ENCODE peak calls at places on chromosome 5, in ten cellular contexts. One of them, this sample, is unnamed.

GRCh38 chr5:178690208-178690607 is 40.3 kb downstream of the ZNF354A start:
- DNase-seq in GM23248: peak
- DNase-seq in thyroid gland: no peak
- DNase-seq in hepatocyte: no peak
- DNase-seq in CD8-positive, alpha-beta T cell: no peak
- DNase-seq in SJSA1: no peak
- DNase-seq in A673: no peak
- DNase-seq in RWPE1: peak
- DNase-seq in endodermal cell: no peak
- DNase-seq in transverse colon: no peak
- DNase-seq in this sample: no peak

GRCh38 chr5:99320461-99320860 is 391.7 kb upstream of the CHD1 start:
- DNase-seq in CD8-positive, alpha-beta T cell: no peak
- DNase-seq in thyroid gland: no peak
- DNase-seq in RWPE1: no peak
- DNase-seq in A673: peak
- DNase-seq in transverse colon: no peak
- DNase-seq in GM23248: no peak
- DNase-seq in endodermal cell: peak
- DNase-seq in hepatocyte: peak
- DNase-seq in SJSA1: no peak
- DNase-seq in this sample: no peak

GRCh38 chr5:37005946-37006540 is 129.5 kb downstream of the NIPBL start:
- DNase-seq in RWPE1: peak
- DNase-seq in transverse colon: no peak
- DNase-seq in thyroid gland: no peak
- DNase-seq in A673: peak
- DNase-seq in SJSA1: no peak
- DNase-seq in CD8-positive, alpha-beta T cell: no peak
- DNase-seq in hepatocyte: peak
- DNase-seq in GM23248: peak
- DNase-seq in endodermal cell: no peak
- DNase-seq in this sample: no peak

GRCh38 chr5:52024363-52024762 is 641.1 kb downstream of the ISL1 start:
- DNase-seq in RWPE1: no peak
- DNase-seq in hepatocyte: peak
- DNase-seq in CD8-positive, alpha-beta T cell: no peak
- DNase-seq in endodermal cell: no peak
- DNase-seq in thyroid gland: no peak
- DNase-seq in GM23248: peak
- DNase-seq in SJSA1: no peak
- DNase-seq in transverse colon: no peak
- DNase-seq in A673: no peak
- DNase-seq in this sample: no peak

GRCh38 chr5:97297063-97297715 is 114.1 kb upstream of the RIOK2 start:
- DNase-seq in endodermal cell: peak
- DNase-seq in thyroid gland: no peak
- DNase-seq in hepatocyte: peak
- DNase-seq in CD8-positive, alpha-beta T cell: no peak
- DNase-seq in SJSA1: no peak
- DNase-seq in A673: peak
- DNase-seq in RWPE1: peak
- DNase-seq in transverse colon: peak
- DNase-seq in GM23248: peak
- DNase-seq in this sample: no peak

GRCh38 chr5:131211669-131212068 is 40.9 kb downstream of the LYRM7 start:
- DNase-seq in GM23248: no peak
- DNase-seq in A673: no peak
- DNase-seq in SJSA1: no peak
- DNase-seq in endodermal cell: no peak
- DNase-seq in CD8-positive, alpha-beta T cell: no peak
- DNase-seq in hepatocyte: no peak
- DNase-seq in RWPE1: no peak
- DNase-seq in transverse colon: no peak
- DNase-seq in thyroid gland: no peak
- DNase-seq in this sample: no peak

GRCh38 chr5:43433381-43433780 is 21.2 kb upstream of the CCL28 start:
- DNase-seq in endodermal cell: no peak
- DNase-seq in RWPE1: no peak
- DNase-seq in transverse colon: no peak
- DNase-seq in hepatocyte: no peak
- DNase-seq in GM23248: no peak
- DNase-seq in SJSA1: no peak
- DNase-seq in CD8-positive, alpha-beta T cell: no peak
- DNase-seq in A673: no peak
- DNase-seq in thyroid gland: peak
- DNase-seq in this sample: no peak

GRCh38 chr5:74275204-74275992 is 365.1 kb downstream of the ENC1 start:
- DNase-seq in A673: peak
- DNase-seq in endodermal cell: no peak
- DNase-seq in SJSA1: peak
- DNase-seq in hepatocyte: peak
- DNase-seq in GM23248: peak
- DNase-seq in CD8-positive, alpha-beta T cell: no peak
- DNase-seq in thyroid gland: no peak
- DNase-seq in RWPE1: no peak
- DNase-seq in transverse colon: no peak
- DNase-seq in this sample: peak

GRCh38 chr5:122019936-122020590 is 58.0 kb downstream of the LOX start:
- DNase-seq in A673: no peak
- DNase-seq in endodermal cell: no peak
- DNase-seq in thyroid gland: no peak
- DNase-seq in RWPE1: no peak
- DNase-seq in transverse colon: no peak
- DNase-seq in GM23248: peak
- DNase-seq in CD8-positive, alpha-beta T cell: no peak
- DNase-seq in SJSA1: no peak
- DNase-seq in hepatocyte: no peak
- DNase-seq in this sample: no peak

GRCh38 chr5:169281625-169282024 is 19.3 kb downstream of the SLIT3 start:
- DNase-seq in hepatocyte: no peak
- DNase-seq in CD8-positive, alpha-beta T cell: no peak
- DNase-seq in thyroid gland: no peak
- DNase-seq in endodermal cell: no peak
- DNase-seq in A673: no peak
- DNase-seq in RWPE1: no peak
- DNase-seq in SJSA1: no peak
- DNase-seq in transverse colon: no peak
- DNase-seq in GM23248: no peak
- DNase-seq in this sample: no peak

GRCh38 chr5:56625577-56625976 is 189.8 kb upstream of the MAP3K1 start:
- DNase-seq in transverse colon: no peak
- DNase-seq in thyroid gland: no peak
- DNase-seq in RWPE1: peak
- DNase-seq in GM23248: peak
- DNase-seq in A673: no peak
- DNase-seq in hepatocyte: no peak
- DNase-seq in CD8-positive, alpha-beta T cell: no peak
- DNase-seq in SJSA1: no peak
- DNase-seq in endodermal cell: no peak
- DNase-seq in this sample: no peak

DNA sequence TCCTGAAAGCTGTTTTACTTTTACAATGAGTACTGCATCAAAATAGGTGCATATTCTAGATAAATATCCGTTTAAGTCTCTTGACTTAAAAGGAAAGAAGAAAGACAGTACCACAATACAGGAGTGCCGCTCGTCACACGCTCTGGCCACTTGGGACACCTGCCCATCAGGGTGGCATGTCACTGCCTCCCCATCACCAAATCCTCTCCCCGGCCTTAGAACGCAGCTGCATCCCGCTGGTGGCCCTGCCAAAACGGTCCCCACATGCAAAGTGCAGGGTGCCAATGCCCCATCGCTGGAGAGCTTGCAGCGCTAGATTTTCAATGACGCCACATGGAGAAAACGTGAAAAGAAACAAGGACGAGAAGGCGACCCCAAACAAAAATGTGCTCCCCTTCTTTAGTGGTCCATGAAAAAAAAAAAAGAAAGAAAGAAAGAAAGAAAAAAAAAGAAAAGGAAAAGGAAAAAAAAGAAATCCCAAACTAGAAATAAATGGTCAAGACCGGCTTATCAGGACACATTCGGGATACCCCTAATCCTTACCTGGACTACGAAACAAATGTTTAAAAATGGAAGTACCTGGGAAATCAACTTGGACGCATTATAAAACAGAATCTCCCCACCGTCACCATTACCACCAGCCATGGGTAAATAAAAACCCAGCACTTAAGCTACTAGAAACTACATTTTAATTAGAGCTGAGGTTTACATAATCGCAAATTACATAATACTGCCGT is 1.1 kb downstream of the ANKH start:
- DNase-seq in GM23248: peak
- DNase-seq in SJSA1: no peak
- DNase-seq in thyroid gland: peak
- DNase-seq in hepatocyte: no peak
- DNase-seq in RWPE1: no peak
- DNase-seq in CD8-positive, alpha-beta T cell: peak
- DNase-seq in A673: no peak
- DNase-seq in endodermal cell: no peak
- DNase-seq in transverse colon: peak
- DNase-seq in this sample: no peak
- H3K27ac ChIP-seq in GM23248: no peak
- H3K27ac ChIP-seq in SJSA1: no peak
- H3K27ac ChIP-seq in thyroid gland: peak
- H3K27ac ChIP-seq in hepatocyte: peak
- H3K27ac ChIP-seq in RWPE1: peak
- H3K27ac ChIP-seq in CD8-positive, alpha-beta T cell: peak
- H3K27ac ChIP-seq in A673: no peak
- H3K27ac ChIP-seq in endodermal cell: no peak
- H3K27ac ChIP-seq in transverse colon: peak
- H3K27ac ChIP-seq in this sample: peak

DNA sequence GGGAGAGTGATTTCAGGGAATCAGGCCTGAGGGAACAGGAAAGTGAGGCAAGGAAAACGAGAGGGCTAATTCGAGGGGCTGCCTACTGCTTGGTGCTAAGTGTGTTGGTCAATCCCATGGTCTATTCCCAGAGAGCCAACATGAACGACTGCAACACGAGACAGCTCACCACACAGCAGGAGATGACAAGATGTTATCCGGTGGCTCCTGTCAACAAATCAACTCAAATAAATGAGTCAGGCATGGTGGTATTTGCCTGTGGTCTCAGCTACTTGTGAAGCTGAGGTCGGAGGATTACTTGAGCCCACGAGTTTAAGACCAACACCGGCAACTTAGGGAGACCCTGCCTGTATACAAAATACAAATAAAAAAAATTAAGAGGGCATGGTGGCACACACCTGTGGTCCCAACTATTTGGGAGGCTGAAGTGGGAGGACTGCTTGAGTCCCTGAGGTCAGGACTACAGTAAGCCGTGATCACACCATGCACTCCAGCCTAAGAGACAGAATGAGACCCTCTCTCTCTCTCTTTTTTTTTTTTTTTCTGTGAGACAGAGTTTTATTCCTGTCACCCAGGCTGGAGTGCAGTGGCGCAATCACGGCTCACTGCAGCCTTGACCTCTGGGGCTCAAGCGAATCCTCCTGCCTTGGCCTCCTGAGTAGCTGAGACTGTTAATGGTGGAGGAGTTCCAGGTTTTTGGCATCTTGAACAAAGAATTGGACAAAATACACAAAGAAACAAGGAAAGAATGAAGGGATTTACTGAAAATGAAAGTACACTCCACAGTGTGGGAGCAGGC is 9.0 kb upstream of the FAF2 start:
- DNase-seq in A673: no peak
- DNase-seq in transverse colon: no peak
- DNase-seq in GM23248: peak
- DNase-seq in hepatocyte: no peak
- DNase-seq in RWPE1: no peak
- DNase-seq in SJSA1: peak
- DNase-seq in CD8-positive, alpha-beta T cell: no peak
- DNase-seq in endodermal cell: peak
- DNase-seq in thyroid gland: no peak
- DNase-seq in this sample: no peak
- H3K27ac ChIP-seq in A673: no peak
- H3K27ac ChIP-seq in transverse colon: no peak
- H3K27ac ChIP-seq in GM23248: no peak
- H3K27ac ChIP-seq in hepatocyte: no peak
- H3K27ac ChIP-seq in RWPE1: no peak
- H3K27ac ChIP-seq in SJSA1: no peak
- H3K27ac ChIP-seq in CD8-positive, alpha-beta T cell: no peak
- H3K27ac ChIP-seq in endodermal cell: no peak
- H3K27ac ChIP-seq in thyroid gland: no peak
- H3K27ac ChIP-seq in this sample: no peak

GRCh38 chr5:16897800-16898199 is 38.3 kb downstream of the MYO10 start:
- DNase-seq in SJSA1: no peak
- DNase-seq in GM23248: no peak
- DNase-seq in CD8-positive, alpha-beta T cell: no peak
- DNase-seq in A673: no peak
- DNase-seq in endodermal cell: peak
- DNase-seq in transverse colon: no peak
- DNase-seq in thyroid gland: no peak
- DNase-seq in RWPE1: no peak
- DNase-seq in hepatocyte: no peak
- DNase-seq in this sample: no peak

GRCh38 chr5:16896767-16897166 is 39.3 kb downstream of the MYO10 start:
- DNase-seq in CD8-positive, alpha-beta T cell: no peak
- DNase-seq in endodermal cell: no peak
- DNase-seq in thyroid gland: no peak
- DNase-seq in hepatocyte: no peak
- DNase-seq in SJSA1: no peak
- DNase-seq in transverse colon: no peak
- DNase-seq in RWPE1: no peak
- DNase-seq in GM23248: no peak
- DNase-seq in A673: no peak
- DNase-seq in this sample: no peak

GRCh38 chr5:16897284-16897704 is 38.8 kb downstream of the MYO10 start:
- DNase-seq in hepatocyte: peak
- DNase-seq in A673: no peak
- DNase-seq in GM23248: no peak
- DNase-seq in RWPE1: peak
- DNase-seq in thyroid gland: no peak
- DNase-seq in transverse colon: no peak
- DNase-seq in CD8-positive, alpha-beta T cell: no peak
- DNase-seq in SJSA1: no peak
- DNase-seq in endodermal cell: peak
- DNase-seq in this sample: no peak

GRCh38 chr5:16891043-16891442 is 45.0 kb downstream of the MYO10 start:
- DNase-seq in RWPE1: no peak
- DNase-seq in thyroid gland: peak
- DNase-seq in hepatocyte: no peak
- DNase-seq in transverse colon: no peak
- DNase-seq in GM23248: no peak
- DNase-seq in endodermal cell: no peak
- DNase-seq in CD8-positive, alpha-beta T cell: no peak
- DNase-seq in SJSA1: no peak
- DNase-seq in A673: peak
- DNase-seq in this sample: no peak

GRCh38 chr5:16894236-16895057 is 41.6 kb downstream of the MYO10 start:
- DNase-seq in endodermal cell: peak
- DNase-seq in thyroid gland: peak
- DNase-seq in RWPE1: peak
- DNase-seq in hepatocyte: peak
- DNase-seq in GM23248: peak
- DNase-seq in A673: peak
- DNase-seq in SJSA1: peak
- DNase-seq in transverse colon: peak
- DNase-seq in CD8-positive, alpha-beta T cell: no peak
- DNase-seq in this sample: no peak
- H3K27ac ChIP-seq in endodermal cell: peak
- H3K27ac ChIP-seq in thyroid gland: peak
- H3K27ac ChIP-seq in RWPE1: peak
- H3K27ac ChIP-seq in hepatocyte: peak
- H3K27ac ChIP-seq in GM23248: peak
- H3K27ac ChIP-seq in A673: peak
- H3K27ac ChIP-seq in SJSA1: peak
- H3K27ac ChIP-seq in transverse colon: peak
- H3K27ac ChIP-seq in CD8-positive, alpha-beta T cell: no peak
- H3K27ac ChIP-seq in this sample: no peak

GRCh38 chr5:7794823-7795222 is 56.1 kb downstream of the CFAP90 start:
- DNase-seq in transverse colon: no peak
- DNase-seq in thyroid gland: no peak
- DNase-seq in CD8-positive, alpha-beta T cell: no peak
- DNase-seq in A673: no peak
- DNase-seq in hepatocyte: no peak
- DNase-seq in endodermal cell: no peak
- DNase-seq in RWPE1: no peak
- DNase-seq in GM23248: no peak
- DNase-seq in SJSA1: no peak
- DNase-seq in this sample: no peak
- H3K27ac ChIP-seq in transverse colon: no peak
- H3K27ac ChIP-seq in thyroid gland: no peak
- H3K27ac ChIP-seq in CD8-positive, alpha-beta T cell: no peak
- H3K27ac ChIP-seq in A673: no peak
- H3K27ac ChIP-seq in hepatocyte: no peak
- H3K27ac ChIP-seq in endodermal cell: no peak
- H3K27ac ChIP-seq in RWPE1: no peak
- H3K27ac ChIP-seq in GM23248: no peak
- H3K27ac ChIP-seq in SJSA1: no peak
- H3K27ac ChIP-seq in this sample: no peak